ENCODE peak calls at places on chromosomes 13 and 19, in eight cellular contexts. Z is esophagus squamous epithelium, U is amniotic epithelial cell, K is tibial artery, B is astrocyte of the spinal cord, M is body of pancreas, S is WERI-Rb-1, A is sigmoid colon. V is an unnamed sample.

GRCh38 chr19:36040495-36040894 is 7.8 kb upstream of the CLIP3 start:
- DNase-seq in Z (no peak), U (no peak), K (no peak), B (no peak), M (no peak), S (no peak), A (no peak), V (no peak)

GRCh38 chr13:44364601-44365000 is 9.0 kb upstream of the SERP2 start:
- DNase-seq in Z (no peak), U (peak), K (no peak), B (peak), M (no peak), S (no peak), A (no peak), V (peak)

GRCh38 chr13:84126671-84127171 is 244.4 kb upstream of the SLITRK1 start:
- DNase-seq in Z (no peak), U (no peak), K (no peak), B (no peak), M (peak), S (no peak), A (no peak), V (no peak)

GRCh38 chr19:5147971-5148793 is 179.3 kb downstream of the KDM4B start:
- DNase-seq in Z (no peak), U (no peak), K (peak), B (peak), M (peak), S (no peak), A (no peak), V (no peak)

GRCh38 chr13:93173656-93174055 is 53.0 kb upstream of the GPC6 start:
- DNase-seq in Z (no peak), U (peak), K (no peak), B (peak), M (no peak), S (no peak), A (no peak), V (peak)

GRCh38 chr19:28864024-28864503 is 348.9 kb downstream of the UQCRFS1 start:
- DNase-seq in Z (no peak), U (no peak), K (no peak), B (no peak), M (no peak), S (no peak), A (no peak), V (no peak)

GRCh38 chr19:39212377-39212742 is 8.3 kb upstream of the SYCN start:
- DNase-seq in Z (no peak), U (peak), K (no peak), B (no peak), M (peak), S (peak), A (no peak), V (peak)

GRCh38 chr13:114019367-114019766 is 45.5 kb upstream of the C13orf46 start:
- DNase-seq in Z (no peak), U (no peak), K (no peak), B (no peak), M (no peak), S (peak), A (no peak), V (no peak)

GRCh38 chr19:2477141-2477710 is 1.3 kb downstream of the GADD45B start:
- DNase-seq in Z (no peak), U (peak), K (peak), B (peak), M (peak), S (no peak), A (no peak), V (no peak)

GRCh38 chr19:41175825-41176734 is 16.9 kb upstream of the CYP2S1 start:
- DNase-seq in Z (no peak), U (peak), K (peak), B (peak), M (peak), S (no peak), A (no peak), V (peak)

GRCh38 chr13:31908696-31909386 is 122.7 kb upstream of the FRY start:
- DNase-seq in Z (no peak), U (no peak), K (no peak), B (no peak), M (no peak), S (no peak), A (no peak), V (no peak)

GRCh38 chr19:9986787-9987281 is 23.5 kb downstream of the COL5A3 start:
- DNase-seq in Z (no peak), U (no peak), K (peak), B (peak), M (peak), S (no peak), A (peak), V (peak)

GRCh38 chr19:14542721-14543328 is 13.4 kb downstream of the TECR start:
- DNase-seq in Z (no peak), U (no peak), K (no peak), B (no peak), M (no peak), S (no peak), A (no peak), V (peak)

GRCh38 chr13:77331421-77331820 is 4.5 kb upstream of the MYCBP2 start:
- DNase-seq in Z (no peak), U (no peak), K (no peak), B (no peak), M (no peak), S (no peak), A (no peak), V (no peak)

GRCh38 chr13:80168089-80168850 is 172.7 kb downstream of the SPRY2 start:
- DNase-seq in Z (no peak), U (peak), K (no peak), B (peak), M (no peak), S (no peak), A (no peak), V (peak)

GRCh38 chr19:5590151-5590864 is 22.6 kb upstream of the TINCR start:
- DNase-seq in Z (no peak), U (no peak), K (no peak), B (no peak), M (no peak), S (no peak), A (no peak), V (no peak)

GRCh38 chr13:76663941-76664340 is 222.3 kb downstream of the KCTD12 start:
- DNase-seq in Z (no peak), U (peak), K (no peak), B (no peak), M (no peak), S (no peak), A (no peak), V (peak)

GRCh38 chr13:50357586-50358118 is 342.4 kb downstream of the KCNRG start:
- DNase-seq in Z (no peak), U (peak), K (no peak), B (peak), M (peak), S (no peak), A (peak), V (peak)

GRCh38 chr13:74325106-74325505 is 190.9 kb upstream of the KLF12 start:
- DNase-seq in Z (no peak), U (peak), K (no peak), B (peak), M (peak), S (no peak), A (peak), V (peak)

GRCh38 chr19:12936582-12936981 is 1.8 kb upstream of the CALR start:
- DNase-seq in Z (no peak), U (no peak), K (no peak), B (no peak), M (no peak), S (no peak), A (no peak), V (no peak)

GRCh38 chr19:13817018-13817614 is 21.9 kb downstream of the ZSWIM4 start:
- DNase-seq in Z (no peak), U (peak), K (no peak), B (no peak), M (peak), S (no peak), A (no peak), V (no peak)

GRCh38 chr13:112567161-112567862 is 20.6 kb downstream of the TUBGCP3 start:
- DNase-seq in Z (no peak), U (no peak), K (no peak), B (no peak), M (no peak), S (no peak), A (no peak), V (no peak)

GRCh38 chr13:23427342-23428182 is 5.9 kb downstream of the SACS start:
- DNase-seq in Z (no peak), U (peak), K (peak), B (peak), M (peak), S (no peak), A (peak), V (peak)

GRCh38 chr13:75749407-75749806 is 113.3 kb downstream of the LMO7 start:
- DNase-seq in Z (no peak), U (no peak), K (peak), B (peak), M (no peak), S (no peak), A (no peak), V (peak)

V was measured in fibroblast of pulmonary artery.